ENCODE peak calls at places on chromosomes 13 and 19, in four cellular contexts. Z, Y, A and P are unnamed samples.

GRCh38 chr13:96650301-96650886 is 343.9 kb downstream of the OXGR1 start:
- DNase-seq in Z (no peak), Y (no peak), A (peak; percentile 31), P (no peak)

GRCh38 chr19:55502197-55502952 is 14.1 kb downstream of the SSC5D start:
- DNase-seq in Z (no peak), Y (no peak), A (no peak), P (no peak)

GRCh38 chr19:10551698-10552301 is 8.1 kb downstream of the ATG4D start:
- DNase-seq in Z (peak; percentile 75), Y (no peak), A (no peak), P (no peak)

GRCh38 chr13:74675185-74675584 is 541.0 kb upstream of the KLF12 start:
- DNase-seq in Z (no peak), Y (no peak), A (peak; percentile 41), P (no peak)

GRCh38 chr13:97125051-97125809 is 96.9 kb upstream of the MBNL2 start:
- DNase-seq in Z (no peak), Y (peak; percentile 20), A (peak; percentile 80), P (peak; percentile 59)

GRCh38 chr13:31240921-31241320 is 41.1 kb downstream of the B3GLCT start:
- DNase-seq in Z (no peak), Y (no peak), A (no peak), P (no peak)

GRCh38 chr19:17703823-17704463 is 15.3 kb upstream of the MAP1S start:
- DNase-seq in Z (peak; percentile 61), Y (peak; percentile 67), A (no peak), P (no peak)

GRCh38 chr13:37089495-37089894 is 16.0 kb downstream of the CSNK1A1L start:
- DNase-seq in Z (no peak), Y (no peak), A (no peak), P (no peak)

GRCh38 chr19:6970478-6970877 is 50.8 kb downstream of the MBD3L2B start:
- DNase-seq in Z (no peak), Y (peak; percentile 33), A (no peak), P (no peak)

GRCh38 chr13:67554296-67554695 is 324.2 kb upstream of the PCDH9 start:
- DNase-seq in Z (no peak), Y (peak; percentile 7), A (no peak), P (no peak)

GRCh38 chr13:34087791-34088190 is 269.8 kb downstream of the RFC3 start:
- DNase-seq in Z (no peak), Y (no peak), A (no peak), P (no peak)

GRCh38 chr13:24264976-24265375 is 44.4 kb upstream of the C1QTNF9 start:
- DNase-seq in Z (peak; percentile 82), Y (no peak), A (no peak), P (peak; percentile 56)

GRCh38 chr13:94329277-94329676 is 150.2 kb downstream of the DCT start:
- DNase-seq in Z (no peak), Y (no peak), A (no peak), P (no peak)

GRCh38 chr19:7669641-7670040 is 792 bp downstream of the RETN start:
- DNase-seq in Z (no peak), Y (no peak), A (no peak), P (no peak)

GRCh38 chr13:40668335-40668734 is 1.9 kb upstream of the FOXO1 start:
- DNase-seq in Z (peak; percentile 64), Y (peak; percentile 64), A (no peak), P (peak; percentile 31)

GRCh38 chr19:40013991-40014390 is 17.1 kb downstream of the ZNF546 start:
- DNase-seq in Z (no peak), Y (no peak), A (no peak), P (no peak)

GRCh38 chr13:51818771-51819511 is 15.0 kb upstream of the DHRS12 start:
- DNase-seq in Z (no peak), Y (no peak), A (no peak), P (no peak)